ENCODE peak calls at places on chromosome 20, in six cellular contexts. F is iris pigment epithelial cell; R is A673; A is NCI-H460; S is Right ventricle myocardium inferior; T is CD8-positive, alpha-beta T cell. I is an unnamed sample.

GRCh38 chr20:58893355-58894151 is 41.0 kb downstream of the GNAS start:
- DNase-seq in R (no peak), A (no peak), F (peak; percentile 35), S (no peak), T (no peak), I (peak; percentile 35)

GRCh38 chr20:44033344-44033743 is 118.7 kb downstream of the TOX2 start:
- DNase-seq in S (no peak), T (peak; percentile 2), F (peak; percentile 52), A (no peak), R (no peak), I (peak; percentile 58)

GRCh38 chr20:9215539-9215938 is 146.7 kb downstream of the PLCB4 start:
- DNase-seq in T (no peak), A (peak; percentile 11), F (peak; percentile 15), R (peak; percentile 51), S (no peak), I (peak; percentile 12)

GRCh38 chr20:2475850-2476741 is 5.5 kb upstream of the SNRPB start:
- DNase-seq in A (no peak), S (no peak), R (no peak), T (no peak), F (no peak), I (no peak)

GRCh38 chr20:41370176-41370575 is 3.6 kb upstream of the EMILIN3 start:
- DNase-seq in F (no peak), R (no peak), A (no peak), T (no peak), S (no peak), I (no peak)

GRCh38 chr20:29079769-29080690 is 2177.4 kb upstream of the DEFB115 start:
- DNase-seq in T (peak; percentile 33), R (no peak), F (no peak), A (peak; percentile 90), S (peak; percentile 57), I (no peak)

GRCh38 chr20:11376998-11377397 is 540.7 kb upstream of the BTBD3 start:
- DNase-seq in A (no peak), F (peak; percentile 91), R (no peak), T (no peak), S (no peak), I (peak; percentile 13)

GRCh38 chr20:10641467-10641866 is 32.3 kb downstream of the JAG1 start:
- DNase-seq in R (no peak), T (no peak), A (no peak), S (no peak), F (no peak), I (no peak)

GRCh38 chr20:1319462-1319861 is 9.5 kb downstream of the SDCBP2 start:
- DNase-seq in A (no peak), S (no peak), F (no peak), T (no peak), R (no peak), I (no peak)

GRCh38 chr20:62689861-62690644 is 18.6 kb upstream of the NTSR1 start:
- DNase-seq in R (peak; percentile 78), A (no peak), F (no peak), T (no peak), S (no peak), I (no peak)

GRCh38 chr20:63708301-63709148 is 686 bp downstream of the ZGPAT start:
- DNase-seq in T (no peak), A (no peak), F (peak; percentile 32), R (no peak), S (peak; percentile 57), I (no peak)

GRCh38 chr20:17605131-17605660 is 35.3 kb downstream of the DSTN start:
- DNase-seq in R (no peak), T (no peak), F (no peak), S (no peak), A (no peak), I (no peak)

GRCh38 chr20:25296094-25297093 is 48.5 kb downstream of the PYGB start:
- DNase-seq in F (peak; percentile 19), T (no peak), S (peak; percentile 50), R (peak; percentile 27), A (no peak), I (no peak)

GRCh38 chr20:61895686-61896057 is 170.0 kb downstream of the TAF4 start:
- DNase-seq in A (no peak), S (no peak), F (no peak), R (no peak), T (no peak), I (no peak)

GRCh38 chr20:64240243-64241015 is 15.1 kb upstream of the PCMTD2 start:
- DNase-seq in S (peak; percentile 40), A (no peak), T (no peak), R (no peak), F (no peak), I (no peak)

GRCh38 chr20:46296526-46297250 is 11.6 kb downstream of the CDH22 start:
- DNase-seq in R (no peak), F (no peak), A (no peak), T (no peak), S (no peak), I (no peak)

GRCh38 chr20:40682104-40683045 is 6.7 kb downstream of the MAFB start:
- DNase-seq in A (no peak), S (peak; percentile 80), F (peak; percentile 28), T (no peak), R (no peak), I (peak; percentile 9)

GRCh38 chr20:38649275-38649891 is 47.8 kb downstream of the ARHGAP40 start:
- DNase-seq in T (no peak), F (peak; percentile 42), S (no peak), A (peak; percentile 21), R (peak; percentile 37), I (peak; percentile 20)